ENCODE peak calls at places on chromosome 11, in seven cellular contexts. O is GM20000, F is cardiac fibroblast, Z is H1, S is body of pancreas, V is Panc1, R is astrocyte of the spinal cord. G is an unnamed sample.

GRCh38 chr11:129440028-129440630 is 64.5 kb downstream of the BARX2 start:
- DNase-seq in Z (peak), S (peak), O (no peak), V (peak), R (peak), F (peak), G (no peak)

GRCh38 chr11:62534779-62535545 is 11.6 kb downstream of the AHNAK start:
- DNase-seq in V (no peak), S (no peak), R (no peak), O (no peak), Z (no peak), F (no peak), G (peak)

GRCh38 chr11:1749020-1749758 is 1.2 kb downstream of the IFITM10 start:
- DNase-seq in R (no peak), O (peak), Z (no peak), F (peak), V (no peak), S (no peak), G (peak)

GRCh38 chr11:120017582-120017981 is 120.3 kb downstream of the TRIM29 start:
- DNase-seq in Z (no peak), V (no peak), R (no peak), S (no peak), F (no peak), O (no peak), G (no peak)

GRCh38 chr11:36469063-36469462 is 41.0 kb downstream of the TRAF6 start:
- DNase-seq in Z (peak), R (peak), S (no peak), O (no peak), V (no peak), F (peak), G (no peak)

GRCh38 chr11:79249341-79249993 is 191.4 kb downstream of the TENM4 start:
- DNase-seq in F (peak), O (no peak), R (peak), V (no peak), Z (no peak), S (no peak), G (no peak)

GRCh38 chr11:33187851-33188722 is 26.8 kb upstream of the CSTF3 start:
- DNase-seq in R (no peak), Z (no peak), S (no peak), F (no peak), O (no peak), V (no peak), G (no peak)

GRCh38 chr11:123235687-123236261 is 40.7 kb upstream of the CLMP start:
- DNase-seq in O (no peak), R (peak), Z (no peak), F (peak), S (no peak), V (no peak), G (no peak)

GRCh38 chr11:70590356-70590991 is 192.1 kb downstream of the CTTN start:
- DNase-seq in S (no peak), V (no peak), Z (no peak), R (no peak), F (no peak), O (no peak), G (no peak)

GRCh38 chr11:69512790-69513189 is 31.3 kb downstream of the LINC01488 start:
- DNase-seq in Z (no peak), V (no peak), R (no peak), O (no peak), F (no peak), S (no peak), G (no peak)

GRCh38 chr11:97290444-97291041 is 900.7 kb downstream of the JRKL start:
- DNase-seq in Z (no peak), V (no peak), F (no peak), R (peak), O (no peak), S (no peak), G (no peak)

GRCh38 chr11:123056835-123057491 is 5.0 kb downstream of the HSPA8 start:
- DNase-seq in O (no peak), R (no peak), V (no peak), F (no peak), Z (no peak), S (no peak), G (no peak)

GRCh38 chr11:833114-833791 is 501 bp downstream of the CD151 start:
- DNase-seq in F (peak), S (peak), Z (no peak), R (no peak), O (peak), V (no peak), G (peak)

GRCh38 chr11:13343931-13344717 is 66.5 kb downstream of the BMAL1 start:
- DNase-seq in F (peak), Z (no peak), R (peak), O (peak), S (peak), V (peak), G (peak)

GRCh38 chr11:48081151-48082010 is 101.0 kb downstream of the PTPRJ start:
- DNase-seq in O (no peak), V (no peak), R (peak), S (peak), Z (no peak), F (peak), G (no peak)

GRCh38 chr11:65112226-65112550 is 516 bp downstream of the TM7SF2 start:
- DNase-seq in O (peak), R (no peak), V (no peak), F (no peak), S (no peak), Z (no peak), G (no peak)

GRCh38 chr11:115256326-115257197 is 247.7 kb downstream of the CADM1 start:
- DNase-seq in Z (no peak), S (no peak), V (no peak), O (peak), R (no peak), F (no peak), G (peak)

GRCh38 chr11:64206457-64207246 is at the start of gene FERMT3:
- DNase-seq in O (peak), F (no peak), S (peak), R (no peak), V (no peak), Z (no peak), G (peak)

GRCh38 chr11:95641506-95641905 is 148.1 kb downstream of the FAM76B start:
- DNase-seq in Z (no peak), S (no peak), R (no peak), O (peak), F (peak), V (no peak), G (peak)

GRCh38 chr11:109547356-109548027 is 125.5 kb downstream of the C11orf87 start:
- DNase-seq in F (peak), O (no peak), V (no peak), S (no peak), R (peak), Z (no peak), G (no peak)

GRCh38 chr11:57409321-57410100 is 17.4 kb downstream of the SLC43A3 start:
- DNase-seq in V (no peak), O (no peak), R (no peak), S (no peak), Z (no peak), F (no peak), G (no peak)

GRCh38 chr11:83051760-83052671 is 19.7 kb downstream of the RAB30 start:
- DNase-seq in O (no peak), F (peak), R (peak), V (peak), S (peak), Z (no peak), G (no peak)

GRCh38 chr11:69352715-69353325 is 58.9 kb downstream of the MYEOV start:
- DNase-seq in O (no peak), R (peak), F (peak), S (no peak), Z (peak), V (peak), G (peak)

GRCh38 chr11:8340299-8340698 is 76.6 kb upstream of the LMO1 start:
- DNase-seq in S (no peak), Z (no peak), V (no peak), F (no peak), R (no peak), O (no peak), G (no peak)

GRCh38 chr11:46505741-46506485 is 87.9 kb downstream of the AMBRA1 start:
- DNase-seq in F (no peak), R (no peak), V (no peak), O (no peak), Z (no peak), S (no peak), G (no peak)

GRCh38 chr11:70854891-70855556 is 397.4 kb downstream of the SHANK2 start:
- DNase-seq in O (no peak), S (no peak), Z (no peak), F (no peak), R (no peak), V (no peak), G (no peak)

GRCh38 chr11:83583953-83584352 is 297.8 kb upstream of the CCDC90B start:
- DNase-seq in F (peak), S (no peak), V (no peak), O (peak), R (peak), Z (no peak), G (peak)

GRCh38 chr11:120859552-120860295 is 164.2 kb upstream of the TBCEL start:
- DNase-seq in V (no peak), F (no peak), Z (no peak), O (no peak), S (no peak), R (no peak), G (no peak)

GRCh38 chr11:27469333-27469680 is 3.3 kb downstream of the LGR4 start:
- DNase-seq in Z (no peak), V (no peak), S (no peak), F (no peak), O (no peak), R (no peak), G (no peak)

GRCh38 chr11:2898366-2899079 is 12.9 kb upstream of the CDKN1C start:
- DNase-seq in O (peak), F (peak), V (no peak), Z (no peak), S (no peak), R (peak), G (no peak)

GRCh38 chr11:126061707-126062678 is 673 bp downstream of the CDON start:
- DNase-seq in O (peak), R (peak), F (peak), Z (no peak), S (no peak), V (peak), G (peak)
- TF ChIP-seq CTCF in O (no peak), R (peak), F (peak), Z (peak), S (peak), V (peak), G (no peak)

DNA sequence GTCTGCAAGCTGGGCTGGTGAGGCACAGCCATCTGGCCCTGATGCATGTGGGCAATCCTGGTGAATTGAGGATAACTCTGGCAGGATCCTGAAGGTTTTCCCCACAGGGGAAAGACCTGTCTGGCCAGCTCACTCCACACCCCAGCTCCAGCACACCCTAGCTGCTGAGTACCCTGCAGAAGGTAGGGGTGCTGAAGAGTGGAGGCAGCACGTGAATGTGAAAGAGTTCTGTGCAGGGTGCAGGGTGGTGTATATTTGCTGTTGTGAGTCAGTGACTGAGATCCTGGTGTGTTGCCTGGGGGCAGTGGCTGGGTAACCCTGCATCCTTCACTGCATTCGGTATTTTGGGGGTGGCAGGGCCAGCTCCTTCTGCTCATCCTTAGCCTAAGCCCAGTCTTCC is 22.4 kb downstream of the DGAT2 start:
- DNase-seq in Z (no peak), O (no peak), V (no peak), S (no peak), F (no peak), R (no peak), G (no peak)
- TF ChIP-seq CTCF in Z (no peak), O (no peak), V (no peak), S (no peak), F (no peak), R (no peak), G (no peak)

DNA sequence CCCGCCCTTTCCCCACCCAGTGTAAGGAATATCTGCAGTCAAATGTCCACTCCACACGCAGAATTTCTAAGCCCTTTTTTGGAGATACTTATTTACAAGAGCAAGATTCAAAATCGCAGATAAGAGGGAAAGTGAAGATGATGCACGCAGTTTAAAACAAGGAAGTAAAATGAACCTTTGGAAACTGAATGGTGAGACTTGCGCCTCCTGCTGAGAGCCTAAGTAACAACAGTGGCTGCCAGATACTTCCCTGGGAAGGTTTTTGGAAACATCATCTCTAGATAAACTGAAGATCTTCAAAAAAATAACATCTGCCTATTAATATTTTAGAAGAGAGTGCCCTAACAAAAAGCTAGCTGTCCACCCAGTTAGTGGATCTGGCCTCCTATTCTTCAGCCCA is 963.1 kb upstream of the FAT3 start:
- DNase-seq in R (no peak), O (no peak), F (no peak), S (no peak), V (no peak), Z (no peak), G (no peak)
- TF ChIP-seq CTCF in R (no peak), O (peak), F (peak), S (no peak), V (peak), Z (peak), G (no peak)

DNA sequence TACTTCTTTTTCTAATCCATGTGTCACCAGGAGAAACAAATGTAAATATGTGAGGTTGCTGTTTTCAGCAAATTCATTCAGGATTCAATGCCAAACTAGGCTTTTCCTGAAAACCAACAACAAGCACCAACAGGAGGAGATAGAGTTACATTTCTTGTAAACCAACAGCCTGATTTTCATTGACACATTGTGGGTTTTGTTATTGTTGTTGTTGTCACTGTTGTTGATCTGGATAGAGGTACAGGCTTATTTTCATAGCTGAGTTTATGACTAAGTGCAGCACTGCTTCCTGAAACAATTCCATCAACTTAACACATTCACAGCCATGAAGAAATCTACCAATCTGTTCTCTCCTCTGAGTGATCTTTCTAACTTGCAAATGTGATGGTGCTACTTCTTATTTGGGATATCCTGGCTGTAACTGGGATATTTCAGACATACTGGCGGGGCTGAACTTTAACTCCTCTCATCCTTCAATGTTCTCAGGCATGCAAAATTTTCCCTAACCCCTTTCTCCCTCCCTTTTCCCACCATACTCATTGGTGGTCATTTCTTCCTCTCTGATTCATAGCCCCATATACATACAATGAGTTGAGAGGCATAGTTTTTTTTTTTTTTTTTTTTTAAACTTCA is 65.5 kb downstream of the ME3 start:
- DNase-seq in R (peak), F (peak), V (no peak), O (no peak), S (no peak), Z (no peak), G (no peak)
- TF ChIP-seq CTCF in R (peak), F (peak), V (peak), O (no peak), S (no peak), Z (no peak), G (no peak)

DNA sequence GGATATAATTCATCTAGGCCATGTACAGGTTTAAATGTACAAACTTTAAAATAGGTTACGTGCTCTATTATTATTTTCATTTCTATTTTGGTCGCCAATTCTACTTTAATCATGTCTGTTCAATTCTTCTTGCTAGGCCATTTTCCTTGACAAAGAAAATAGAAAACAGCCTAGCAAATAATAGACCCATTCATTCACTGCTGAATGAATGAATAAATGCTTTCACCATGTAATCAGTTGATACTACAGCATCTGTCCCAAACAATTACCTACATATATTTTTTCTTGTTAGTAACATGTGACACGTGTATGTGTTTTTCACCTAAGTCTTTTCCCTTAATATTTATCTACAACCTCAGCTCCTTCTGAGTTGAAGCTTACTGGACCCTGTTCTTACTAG is 27.5 kb downstream of the SNX19 start:
- DNase-seq in S (no peak), O (no peak), V (no peak), F (no peak), Z (no peak), R (no peak), G (no peak)
- TF ChIP-seq CTCF in S (no peak), O (no peak), V (no peak), F (no peak), Z (no peak), R (no peak), G (no peak)

GRCh38 chr11:34342008-34342533 is 15.7 kb downstream of the ABTB2 start:
- DNase-seq in O (no peak), S (no peak), F (no peak), R (peak), V (no peak), Z (no peak), G (no peak)

GRCh38 chr11:34343153-34343552 is 14.7 kb downstream of the ABTB2 start:
- DNase-seq in O (no peak), Z (no peak), S (no peak), R (peak), F (peak), V (no peak), G (no peak)

GRCh38 chr11:34345012-34345804 is 12.6 kb downstream of the ABTB2 start:
- DNase-seq in V (no peak), O (no peak), S (peak), Z (no peak), F (peak), R (peak), G (no peak)

GRCh38 chr11:34344410-34345011 is 13.3 kb downstream of the ABTB2 start:
- DNase-seq in O (no peak), Z (no peak), F (no peak), S (no peak), V (no peak), R (no peak), G (no peak)

GRCh38 chr11:34343686-34344085 is 14.1 kb downstream of the ABTB2 start:
- DNase-seq in V (no peak), Z (no peak), F (no peak), S (no peak), R (no peak), O (no peak), G (no peak)
- TF ChIP-seq CTCF in V (no peak), Z (no peak), F (no peak), S (no peak), R (no peak), O (no peak), G (no peak)

DNA sequence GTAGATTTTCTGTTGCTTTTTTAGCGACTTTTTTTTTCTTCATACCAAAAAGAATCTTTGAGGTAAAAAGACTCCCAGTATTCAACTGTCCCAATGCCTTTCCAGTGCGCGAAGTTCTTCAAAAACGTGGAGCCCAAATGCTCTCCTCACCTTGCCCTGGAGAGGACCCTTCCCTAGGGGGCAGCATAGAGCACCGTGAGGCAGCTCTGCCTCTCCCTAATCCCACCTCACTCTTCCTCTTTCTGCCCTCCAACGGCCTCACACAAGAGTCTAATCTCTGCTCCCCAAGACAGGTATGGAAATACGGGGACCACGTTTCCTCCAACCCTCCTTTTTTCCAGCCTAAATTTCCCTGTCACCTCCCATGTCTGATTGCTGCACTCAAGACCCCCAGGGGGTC is 117.5 kb upstream of the ALX4 start:
- DNase-seq in F (no peak), S (no peak), V (no peak), Z (no peak), R (no peak), O (no peak), G (no peak)
- TF ChIP-seq CTCF in F (no peak), S (no peak), V (peak), Z (peak), R (peak), O (no peak), G (peak)

GRCh38 chr11:77151804-77152513 is 23.9 kb downstream of the MYO7A start:
- DNase-seq in R (no peak), O (no peak), S (no peak), F (peak), Z (no peak), V (no peak), G (no peak)
- TF ChIP-seq CTCF in R (no peak), O (no peak), S (no peak), F (no peak), Z (no peak), V (no peak), G (no peak)

DNA sequence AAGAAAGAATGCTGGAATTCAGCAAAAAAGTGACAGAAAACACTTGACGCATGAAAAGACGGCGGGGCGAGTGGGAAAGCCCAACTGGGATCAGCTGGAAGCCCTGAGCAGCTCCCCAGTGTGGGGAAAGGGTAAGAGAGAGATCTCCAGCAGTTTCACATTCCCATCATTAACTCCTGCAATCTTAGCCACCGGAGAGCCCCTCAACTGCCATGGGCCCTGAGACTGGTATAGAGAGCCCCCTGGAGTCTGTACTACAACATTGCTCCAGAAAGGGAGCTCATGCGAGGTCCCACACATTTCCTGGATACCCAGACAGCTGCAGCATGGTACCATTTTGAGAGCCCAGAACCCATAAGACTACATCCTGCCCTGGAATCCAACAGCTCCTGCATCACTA is 31.1 kb downstream of the MRGPRX4 start:
- DNase-seq in R (peak), F (peak), V (no peak), Z (no peak), S (no peak), O (peak), G (peak)
- TF ChIP-seq CTCF in R (peak), F (peak), V (peak), Z (peak), S (no peak), O (peak), G (peak)

GRCh38 chr11:90373971-90374370 is 151.1 kb upstream of the CHORDC1 start:
- DNase-seq in O (no peak), Z (no peak), F (no peak), V (no peak), S (no peak), R (no peak), G (no peak)
- TF ChIP-seq CTCF in O (no peak), Z (no peak), F (no peak), V (no peak), S (no peak), R (no peak), G (no peak)

G was measured in GM13976.